ENCODE peak calls at places on chromosomes 6 and 20, in nine cellular contexts. K is erythroblast; N is NCI-H1105; E is NCI-H1092 treated with DMSO at 0.1 percent for 48 hours; H is stimulated activated CD4-positive, alpha-beta T cell treated with anti-CD3 and anti-CD28 coated beads, Interleukin-12 subunit alpha, Interleukin-12 subunit beta, amount 100 ng/mL, for 4 hours; R is NCI-H774; G is GM19239; B is NCI-H748 treated with DMSO at 0.1 percent for 48 hours; D is neural crest cell. Q is an unnamed sample.

GRCh38 chr6:40848038-40848437 is 191.0 kb downstream of the UNC5CL start:
- DNase-seq in K (no peak), N (no peak), E (no peak), H (no peak), R (no peak), G (no peak), B (no peak), D (no peak), Q (no peak)

GRCh38 chr20:366042-366718 is 14.4 kb upstream of the TRIB3 start:
- DNase-seq in K (no peak), N (no peak), E (no peak), H (no peak), R (no peak), G (no peak), B (no peak), D (no peak), Q (no peak)

GRCh38 chr6:131949909-131950766 is 1.0 kb downstream of the CCN2 start:
- DNase-seq in K (peak), N (peak), E (peak), H (no peak), R (peak), G (no peak), B (peak), D (peak), Q (peak)

GRCh38 chr20:1876975-1877603 is 18.1 kb upstream of the SIRPA start:
- DNase-seq in K (peak), N (no peak), E (no peak), H (no peak), R (no peak), G (peak), B (no peak), D (no peak), Q (no peak)

GRCh38 chr20:59578602-59579403 is 25.5 kb upstream of the PHACTR3 start:
- DNase-seq in K (no peak), N (no peak), E (no peak), H (no peak), R (no peak), G (no peak), B (no peak), D (no peak), Q (no peak)

GRCh38 chr20:45080867-45081616 is 19.9 kb downstream of the KCNS1 start:
- DNase-seq in K (no peak), N (no peak), E (no peak), H (no peak), R (no peak), G (no peak), B (no peak), D (no peak), Q (no peak)

GRCh38 chr6:56682580-56682979 is 39.9 kb upstream of the DST start:
- DNase-seq in K (no peak), N (no peak), E (no peak), H (no peak), R (no peak), G (no peak), B (no peak), D (no peak), Q (no peak)

GRCh38 chr6:46376562-46376969 is 114.7 kb downstream of the RCAN2 start:
- DNase-seq in K (peak), N (no peak), E (no peak), H (no peak), R (no peak), G (peak), B (no peak), D (no peak), Q (no peak)

GRCh38 chr20:15673206-15673605 is 900.0 kb downstream of the KIF16B start:
- DNase-seq in K (no peak), N (no peak), E (no peak), H (no peak), R (no peak), G (no peak), B (no peak), D (no peak), Q (no peak)

GRCh38 chr6:154510144-154510905 is at the start of gene CNKSR3:
- DNase-seq in K (peak), N (peak), E (peak), H (peak), R (peak), G (peak), B (peak), D (peak), Q (peak)

GRCh38 chr6:77626431-77626830 is 26.4 kb upstream of the MEI4 start:
- DNase-seq in K (no peak), N (no peak), E (no peak), H (no peak), R (no peak), G (no peak), B (no peak), D (no peak), Q (no peak)

GRCh38 chr20:63896136-63896890 is 1.4 kb downstream of the DNAJC5 start:
- DNase-seq in K (peak), N (no peak), E (peak), H (no peak), R (peak), G (peak), B (peak), D (no peak), Q (peak)

GRCh38 chr6:12528581-12529363 is 187.8 kb upstream of the PHACTR1 start:
- DNase-seq in K (no peak), N (no peak), E (no peak), H (no peak), R (no peak), G (no peak), B (no peak), D (no peak), Q (peak)

GRCh38 chr20:4946585-4947378 is 54.5 kb downstream of the SLC23A2 start:
- DNase-seq in K (no peak), N (no peak), E (no peak), H (no peak), R (no peak), G (no peak), B (no peak), D (no peak), Q (no peak)

GRCh38 chr20:6075428-6076219 is 21.8 kb upstream of the LRRN4 start:
- DNase-seq in K (peak), N (peak), E (peak), H (no peak), R (no peak), G (no peak), B (no peak), D (no peak), Q (no peak)

GRCh38 chr20:5845686-5846651 is 95.8 kb downstream of the SHLD1 start:
- DNase-seq in K (no peak), N (peak), E (peak), H (no peak), R (no peak), G (no peak), B (peak), D (no peak), Q (peak)

GRCh38 chr6:46583711-46584110 is 68.9 kb downstream of the CYP39A1 start:
- DNase-seq in K (no peak), N (no peak), E (no peak), H (no peak), R (no peak), G (no peak), B (no peak), D (no peak), Q (no peak)

Q was measured in mesendoderm.